ENCODE peak calls at places on chromosomes 2 and 18, in four cellular contexts. E is H1, G is IMR-90, B is H9. N is an unnamed sample.

GRCh38 chr2:172458561-172459124 is 31.3 kb downstream of the ITGA6 start:
- DNase-seq in E (no peak), G (no peak), B (no peak), N (no peak)

GRCh38 chr2:385061-385460 is 97.2 kb upstream of the ALKAL2 start:
- DNase-seq in E (no peak), G (no peak), B (no peak), N (no peak)

GRCh38 chr2:96864343-96865091 is 5.4 kb downstream of the SEMA4C start:
- DNase-seq in E (no peak), G (no peak), B (no peak), N (no peak)

GRCh38 chr18:59987102-59987501 is 87.3 kb downstream of the PMAIP1 start:
- DNase-seq in E (no peak), G (no peak), B (no peak), N (no peak)

GRCh38 chr2:575030-575727 is 102.0 kb downstream of the TMEM18 start:
- DNase-seq in E (no peak), G (no peak), B (no peak), N (no peak)

GRCh38 chr2:55115795-55116597 is 65.7 kb upstream of the RTN4 start:
- DNase-seq in E (no peak), G (peak), B (no peak), N (peak)

GRCh38 chr2:241833938-241834852 is 24.5 kb downstream of the PDCD1 start:
- DNase-seq in E (no peak), G (no peak), B (no peak), N (no peak)

GRCh38 chr18:10514082-10514481 is 11.7 kb upstream of the NAPG start:
- DNase-seq in E (no peak), G (no peak), B (no peak), N (no peak)

GRCh38 chr2:96152301-96153165 is 7.3 kb upstream of the DUSP2 start:
- DNase-seq in E (no peak), G (no peak), B (peak), N (no peak)

GRCh38 chr18:50970006-50970405 is 2.2 kb downstream of the ELAC1 start:
- DNase-seq in E (no peak), G (no peak), B (no peak), N (no peak)

GRCh38 chr2:129404000-129404700 is 575.3 kb upstream of the RAB6C start:
- DNase-seq in E (no peak), G (no peak), B (no peak), N (no peak)

GRCh38 chr2:10149684-10150083 is 27.1 kb downstream of the RRM2 start:
- DNase-seq in E (no peak), G (no peak), B (no peak), N (peak)

GRCh38 chr2:209496586-209496982 is 72.7 kb downstream of the MAP2 start:
- DNase-seq in E (no peak), G (peak), B (no peak), N (no peak)

GRCh38 chr2:241351640-241352031 is 4.4 kb upstream of the FARP2 start:
- DNase-seq in E (no peak), G (no peak), B (no peak), N (no peak)

GRCh38 chr2:217331577-217332139 is 471.8 kb upstream of the TNP1 start:
- DNase-seq in E (peak), G (peak), B (peak), N (peak)

GRCh38 chr2:62653582-62654422 is 51.7 kb upstream of the EHBP1 start:
- DNase-seq in E (no peak), G (peak), B (no peak), N (no peak)

GRCh38 chr2:209556354-209556961 is 132.6 kb downstream of the MAP2 start:
- DNase-seq in E (no peak), G (peak), B (no peak), N (peak)

DNA sequence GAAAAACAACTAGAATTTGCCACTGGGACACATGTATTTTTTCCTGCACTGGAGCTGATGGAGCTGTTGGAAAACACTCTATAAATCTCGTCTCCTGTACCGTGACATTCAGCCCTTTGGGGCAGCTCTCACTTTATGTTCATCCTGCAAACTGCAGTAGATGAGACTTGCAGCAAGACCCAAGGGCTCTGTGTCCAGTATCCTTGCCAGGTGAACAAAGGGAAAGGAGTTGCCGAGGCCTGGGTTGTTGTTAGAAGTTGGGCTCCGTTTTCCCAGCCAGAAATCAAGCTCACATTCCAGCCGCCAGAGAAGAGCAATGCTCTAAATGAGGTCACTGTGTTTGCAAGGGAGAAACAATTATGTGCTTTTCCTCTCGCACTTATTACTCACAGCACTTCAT is 285.1 kb downstream of the SLC4A3 start:
- DNase-seq in E (no peak), G (peak), B (no peak), N (peak)
- H3K4me2 ChIP-seq in E (no peak), G (peak), B (no peak), N (no peak)

GRCh38 chr2:151549191-151549590 is 139.5 kb downstream of the RIF1 start:
- DNase-seq in E (no peak), G (no peak), B (no peak), N (no peak)

GRCh38 chr2:151544449-151544848 is 134.7 kb downstream of the RIF1 start:
- DNase-seq in E (no peak), G (no peak), B (no peak), N (no peak)

GRCh38 chr2:151543898-151544297 is 134.2 kb downstream of the RIF1 start:
- DNase-seq in E (no peak), G (no peak), B (no peak), N (no peak)
- H3K56ac ChIP-seq in E (no peak), G (no peak), B (no peak), N (no peak)

GRCh38 chr2:65710779-65711295 is 278.4 kb upstream of the SPRED2 start:
- DNase-seq in E (peak), G (peak), B (peak), N (peak)
- H3K4me2 ChIP-seq in E (no peak), G (no peak), B (no peak), N (no peak)

DNA sequence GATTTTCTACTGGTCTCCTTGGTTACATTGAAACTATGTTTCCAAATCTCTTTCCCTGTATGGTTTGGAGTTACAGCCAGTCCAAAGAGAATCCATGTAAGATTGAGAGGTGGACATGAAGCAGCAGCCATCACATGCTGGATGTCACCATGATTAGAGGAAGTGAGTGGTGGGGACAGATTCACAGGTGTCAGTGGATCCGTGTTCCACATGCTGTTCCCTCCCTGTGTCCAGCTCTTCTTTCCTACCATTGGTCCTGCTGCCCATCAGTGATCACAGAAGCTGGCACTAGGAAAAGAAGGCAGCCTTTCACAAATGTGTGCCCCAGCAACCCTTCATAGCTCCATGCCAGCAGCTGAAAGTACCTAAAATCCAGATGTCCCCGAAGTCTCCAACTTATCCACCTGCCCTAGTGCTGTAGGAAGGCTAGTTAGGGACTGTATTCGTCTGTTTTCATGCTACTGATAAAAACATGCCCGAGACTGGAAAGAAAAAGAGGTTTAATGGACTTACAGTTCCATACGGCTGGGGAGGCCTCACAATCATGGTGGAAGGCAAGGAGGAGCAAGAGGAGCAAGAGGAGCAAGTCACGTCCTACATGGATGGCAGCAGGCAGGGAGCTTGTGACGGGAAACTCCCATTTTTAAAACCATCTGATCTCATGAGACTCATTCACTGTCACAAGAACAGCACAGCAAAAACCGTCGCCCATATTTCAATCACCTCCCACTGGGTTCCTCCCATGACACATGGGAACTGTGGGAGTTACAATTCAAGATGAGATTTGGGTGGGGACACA is 207.5 kb downstream of the INSIG2 start:
- DNase-seq in E (no peak), G (no peak), B (no peak), N (no peak)
- H3K56ac ChIP-seq in E (no peak), G (no peak), B (no peak), N (no peak)

GRCh38 chr18:48658721-48659120 is 119.9 kb downstream of the CTIF start:
- DNase-seq in E (no peak), G (no peak), B (no peak), N (no peak)

GRCh38 chr18:48657446-48658120 is 118.8 kb downstream of the CTIF start:
- DNase-seq in E (no peak), G (no peak), B (no peak), N (no peak)

GRCh38 chr18:48655460-48655859 is 116.6 kb downstream of the CTIF start:
- DNase-seq in E (no peak), G (no peak), B (no peak), N (no peak)

GRCh38 chr18:48656176-48656575 is 117.3 kb downstream of the CTIF start:
- DNase-seq in E (no peak), G (no peak), B (no peak), N (no peak)

GRCh38 chr18:48656582-48656981 is 117.8 kb downstream of the CTIF start:
- DNase-seq in E (no peak), G (peak), B (no peak), N (no peak)
- H3K4me2 ChIP-seq in E (no peak), G (no peak), B (no peak), N (no peak)

GRCh38 chr2:11613297-11613696 is 56.7 kb downstream of the NTSR2 start:
- DNase-seq in E (no peak), G (no peak), B (no peak), N (no peak)
- H3K56ac ChIP-seq in E (no peak), G (no peak), B (no peak), N (no peak)

DNA sequence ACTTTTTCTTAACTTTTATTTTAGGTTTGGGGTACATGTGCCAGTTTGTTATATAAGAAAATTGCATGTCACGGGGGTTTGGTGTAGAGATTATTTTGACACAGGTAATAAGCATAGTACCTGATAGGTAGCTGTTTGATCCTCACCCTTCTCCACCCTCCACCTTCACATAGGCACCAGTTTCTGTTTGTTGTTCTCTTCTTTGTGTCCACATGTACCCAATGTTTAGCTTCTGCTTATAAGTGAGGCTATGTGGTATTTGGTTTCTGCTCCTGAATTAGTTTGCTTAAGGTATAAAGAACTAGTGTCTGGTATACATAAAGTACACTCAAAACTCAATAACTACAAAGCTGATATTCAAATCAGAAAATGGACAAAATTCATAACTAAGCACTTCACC is 654.6 kb upstream of the LINC00305 start:
- DNase-seq in E (no peak), G (no peak), B (no peak), N (no peak)
- H3K4me2 ChIP-seq in E (no peak), G (no peak), B (no peak), N (no peak)